ENCODE peak calls at places on chromosomes 3 and 15, in seven cellular contexts. One of them, this sample, is unnamed.

GRCh38 chr3:31819441-31819840 is 161.6 kb downstream of the OSBPL10 start:
- DNase-seq in Right ventricle myocardium inferior: no peak
- DNase-seq in fibroblast of mammary gland: no peak
- DNase-seq in substantia nigra: no peak
- DNase-seq in HFFc6: no peak
- DNase-seq in psoas muscle: no peak
- DNase-seq in amniotic epithelial cell: no peak
- DNase-seq in this sample: no peak

GRCh38 chr15:68849477-68849876 is 28.8 kb upstream of the ANP32A start:
- DNase-seq in Right ventricle myocardium inferior: no peak
- DNase-seq in fibroblast of mammary gland: no peak
- DNase-seq in substantia nigra: no peak
- DNase-seq in HFFc6: no peak
- DNase-seq in psoas muscle: no peak
- DNase-seq in amniotic epithelial cell: no peak
- DNase-seq in this sample: no peak

GRCh38 chr3:138846350-138846756 is 11.6 kb upstream of the PIK3CB start:
- DNase-seq in Right ventricle myocardium inferior: no peak
- DNase-seq in fibroblast of mammary gland: no peak
- DNase-seq in substantia nigra: no peak
- DNase-seq in HFFc6: no peak
- DNase-seq in psoas muscle: no peak
- DNase-seq in amniotic epithelial cell: no peak
- DNase-seq in this sample: no peak

GRCh38 chr3:110327870-110328269 is 743.7 kb upstream of the NECTIN3 start:
- DNase-seq in Right ventricle myocardium inferior: no peak
- DNase-seq in fibroblast of mammary gland: peak; percentile 34
- DNase-seq in substantia nigra: no peak
- DNase-seq in HFFc6: peak; percentile 65
- DNase-seq in psoas muscle: no peak
- DNase-seq in amniotic epithelial cell: peak; percentile 18
- DNase-seq in this sample: no peak

GRCh38 chr3:105891101-105891500 is 22.3 kb upstream of the CBLB start:
- DNase-seq in Right ventricle myocardium inferior: no peak
- DNase-seq in fibroblast of mammary gland: no peak
- DNase-seq in substantia nigra: no peak
- DNase-seq in HFFc6: no peak
- DNase-seq in psoas muscle: no peak
- DNase-seq in amniotic epithelial cell: no peak
- DNase-seq in this sample: no peak

GRCh38 chr15:92819312-92820232 is 80.6 kb upstream of the CHD2 start:
- DNase-seq in Right ventricle myocardium inferior: no peak
- DNase-seq in fibroblast of mammary gland: no peak
- DNase-seq in substantia nigra: peak; percentile 21
- DNase-seq in HFFc6: no peak
- DNase-seq in psoas muscle: no peak
- DNase-seq in amniotic epithelial cell: peak; percentile 28
- DNase-seq in this sample: no peak

GRCh38 chr3:164732166-164732565 is 346.1 kb downstream of the SI start:
- DNase-seq in Right ventricle myocardium inferior: no peak
- DNase-seq in fibroblast of mammary gland: no peak
- DNase-seq in substantia nigra: no peak
- DNase-seq in HFFc6: no peak
- DNase-seq in psoas muscle: no peak
- DNase-seq in amniotic epithelial cell: peak; percentile 95
- DNase-seq in this sample: no peak

GRCh38 chr3:127915115-127915936 is at the start of gene KBTBD12:
- DNase-seq in Right ventricle myocardium inferior: peak; percentile 81
- DNase-seq in fibroblast of mammary gland: no peak
- DNase-seq in substantia nigra: peak; percentile 46
- DNase-seq in HFFc6: no peak
- DNase-seq in psoas muscle: peak; percentile 94
- DNase-seq in amniotic epithelial cell: no peak
- DNase-seq in this sample: no peak

GRCh38 chr15:91522609-91523332 is 330.7 kb upstream of the SLCO3A1 start:
- DNase-seq in Right ventricle myocardium inferior: no peak
- DNase-seq in fibroblast of mammary gland: peak; percentile 68
- DNase-seq in substantia nigra: no peak
- DNase-seq in HFFc6: peak; percentile 56
- DNase-seq in psoas muscle: no peak
- DNase-seq in amniotic epithelial cell: no peak
- DNase-seq in this sample: no peak

GRCh38 chr3:4355401-4356224 is 52.4 kb downstream of the SETMAR start:
- DNase-seq in Right ventricle myocardium inferior: no peak
- DNase-seq in fibroblast of mammary gland: no peak
- DNase-seq in substantia nigra: peak; percentile 13
- DNase-seq in HFFc6: no peak
- DNase-seq in psoas muscle: peak; percentile 60
- DNase-seq in amniotic epithelial cell: no peak
- DNase-seq in this sample: no peak

GRCh38 chr3:144344925-144345548 is 373.4 kb downstream of the DIPK2A start:
- DNase-seq in Right ventricle myocardium inferior: no peak
- DNase-seq in fibroblast of mammary gland: no peak
- DNase-seq in substantia nigra: no peak
- DNase-seq in HFFc6: no peak
- DNase-seq in psoas muscle: no peak
- DNase-seq in amniotic epithelial cell: no peak
- DNase-seq in this sample: no peak

GRCh38 chr3:168341192-168341816 is 245.6 kb upstream of the GOLIM4 start:
- DNase-seq in Right ventricle myocardium inferior: no peak
- DNase-seq in fibroblast of mammary gland: peak; percentile 84
- DNase-seq in substantia nigra: no peak
- DNase-seq in HFFc6: peak; percentile 73
- DNase-seq in psoas muscle: no peak
- DNase-seq in amniotic epithelial cell: no peak
- DNase-seq in this sample: peak; percentile 39

GRCh38 chr3:62622553-62623174 is 249.3 kb upstream of the FEZF2 start:
- DNase-seq in Right ventricle myocardium inferior: no peak
- DNase-seq in fibroblast of mammary gland: peak; percentile 77
- DNase-seq in substantia nigra: no peak
- DNase-seq in HFFc6: peak; percentile 44
- DNase-seq in psoas muscle: no peak
- DNase-seq in amniotic epithelial cell: peak; percentile 69
- DNase-seq in this sample: no peak

GRCh38 chr3:23845817-23846216 is 40.1 kb downstream of the UBE2E1 start:
- DNase-seq in Right ventricle myocardium inferior: no peak
- DNase-seq in fibroblast of mammary gland: no peak
- DNase-seq in substantia nigra: no peak
- DNase-seq in HFFc6: no peak
- DNase-seq in psoas muscle: no peak
- DNase-seq in amniotic epithelial cell: peak; percentile 6
- DNase-seq in this sample: no peak

GRCh38 chr3:194775731-194776130 is 90.0 kb downstream of the FAM43A start:
- DNase-seq in Right ventricle myocardium inferior: no peak
- DNase-seq in fibroblast of mammary gland: no peak
- DNase-seq in substantia nigra: no peak
- DNase-seq in HFFc6: no peak
- DNase-seq in psoas muscle: no peak
- DNase-seq in amniotic epithelial cell: no peak
- DNase-seq in this sample: no peak

GRCh38 chr3:150469031-150469930 is 61.2 kb downstream of the TSC22D2 start:
- DNase-seq in Right ventricle myocardium inferior: no peak
- DNase-seq in fibroblast of mammary gland: peak; percentile 95
- DNase-seq in substantia nigra: no peak
- DNase-seq in HFFc6: peak; percentile 98
- DNase-seq in psoas muscle: peak; percentile 70
- DNase-seq in amniotic epithelial cell: peak; percentile 98
- DNase-seq in this sample: peak; percentile 94

GRCh38 chr3:135056733-135057310 is 261.8 kb downstream of the EPHB1 start:
- DNase-seq in Right ventricle myocardium inferior: no peak
- DNase-seq in fibroblast of mammary gland: no peak
- DNase-seq in substantia nigra: no peak
- DNase-seq in HFFc6: no peak
- DNase-seq in psoas muscle: no peak
- DNase-seq in amniotic epithelial cell: no peak
- DNase-seq in this sample: no peak

GRCh38 chr15:84079885-84080777 is 155.4 kb upstream of the GOLGA6L4 start:
- DNase-seq in Right ventricle myocardium inferior: peak; percentile 72
- DNase-seq in fibroblast of mammary gland: peak; percentile 5
- DNase-seq in substantia nigra: peak; percentile 4
- DNase-seq in HFFc6: no peak
- DNase-seq in psoas muscle: peak; percentile 52
- DNase-seq in amniotic epithelial cell: peak; percentile 14
- DNase-seq in this sample: no peak

GRCh38 chr15:80953001-80953952 is 36.3 kb downstream of the MESD start:
- DNase-seq in Right ventricle myocardium inferior: no peak
- DNase-seq in fibroblast of mammary gland: no peak
- DNase-seq in substantia nigra: no peak
- DNase-seq in HFFc6: no peak
- DNase-seq in psoas muscle: no peak
- DNase-seq in amniotic epithelial cell: no peak
- DNase-seq in this sample: no peak

GRCh38 chr15:83578706-83579105 is 75.2 kb upstream of the ADAMTSL3 start:
- DNase-seq in Right ventricle myocardium inferior: no peak
- DNase-seq in fibroblast of mammary gland: no peak
- DNase-seq in substantia nigra: no peak
- DNase-seq in HFFc6: no peak
- DNase-seq in psoas muscle: no peak
- DNase-seq in amniotic epithelial cell: no peak
- DNase-seq in this sample: no peak

GRCh38 chr15:91853968-91854943 is 748 bp downstream of the SLCO3A1 start:
- DNase-seq in Right ventricle myocardium inferior: peak; percentile 77
- DNase-seq in fibroblast of mammary gland: peak; percentile 6
- DNase-seq in substantia nigra: peak; percentile 34
- DNase-seq in HFFc6: no peak
- DNase-seq in psoas muscle: peak; percentile 73
- DNase-seq in amniotic epithelial cell: no peak
- DNase-seq in this sample: no peak

GRCh38 chr3:4322635-4323034 is 19.5 kb downstream of the SETMAR start:
- DNase-seq in Right ventricle myocardium inferior: no peak
- DNase-seq in fibroblast of mammary gland: peak; percentile 95
- DNase-seq in substantia nigra: no peak
- DNase-seq in HFFc6: peak; percentile 45
- DNase-seq in psoas muscle: no peak
- DNase-seq in amniotic epithelial cell: peak; percentile 87
- DNase-seq in this sample: peak; percentile 95

GRCh38 chr15:39641187-39641889 is 60.5 kb downstream of the THBS1 start:
- DNase-seq in Right ventricle myocardium inferior: no peak
- DNase-seq in fibroblast of mammary gland: no peak
- DNase-seq in substantia nigra: no peak
- DNase-seq in HFFc6: no peak
- DNase-seq in psoas muscle: no peak
- DNase-seq in amniotic epithelial cell: peak; percentile 86
- DNase-seq in this sample: no peak

GRCh38 chr3:193962986-193963683 is 172.8 kb upstream of the HES1 start:
- DNase-seq in Right ventricle myocardium inferior: no peak
- DNase-seq in fibroblast of mammary gland: no peak
- DNase-seq in substantia nigra: no peak
- DNase-seq in HFFc6: peak; percentile 5
- DNase-seq in psoas muscle: no peak
- DNase-seq in amniotic epithelial cell: peak; percentile 57
- DNase-seq in this sample: no peak

GRCh38 chr15:77187751-77188464 is 117.0 kb upstream of the TSPAN3 start:
- DNase-seq in Right ventricle myocardium inferior: no peak
- DNase-seq in fibroblast of mammary gland: peak; percentile 68
- DNase-seq in substantia nigra: no peak
- DNase-seq in HFFc6: peak; percentile 40
- DNase-seq in psoas muscle: no peak
- DNase-seq in amniotic epithelial cell: no peak
- DNase-seq in this sample: no peak

GRCh38 chr3:50675179-50676030 is 678 bp downstream of the DOCK3 start:
- DNase-seq in Right ventricle myocardium inferior: no peak
- DNase-seq in fibroblast of mammary gland: no peak
- DNase-seq in substantia nigra: peak; percentile 78
- DNase-seq in HFFc6: no peak
- DNase-seq in psoas muscle: peak; percentile 64
- DNase-seq in amniotic epithelial cell: no peak
- DNase-seq in this sample: no peak

GRCh38 chr15:60519218-60519617 is 40.3 kb upstream of the ICE2 start:
- DNase-seq in Right ventricle myocardium inferior: no peak
- DNase-seq in fibroblast of mammary gland: peak; percentile 35
- DNase-seq in substantia nigra: no peak
- DNase-seq in HFFc6: peak; percentile 2
- DNase-seq in psoas muscle: no peak
- DNase-seq in amniotic epithelial cell: no peak
- DNase-seq in this sample: no peak

GRCh38 chr15:62474771-62475124 is 309.7 kb upstream of the C2CD4B start:
- DNase-seq in Right ventricle myocardium inferior: no peak
- DNase-seq in fibroblast of mammary gland: peak; percentile 47
- DNase-seq in substantia nigra: no peak
- DNase-seq in HFFc6: peak; percentile 38
- DNase-seq in psoas muscle: no peak
- DNase-seq in amniotic epithelial cell: no peak
- DNase-seq in this sample: no peak

GRCh38 chr3:28053759-28054158 is 187.7 kb upstream of the CMC1 start:
- DNase-seq in Right ventricle myocardium inferior: no peak
- DNase-seq in fibroblast of mammary gland: peak; percentile 83
- DNase-seq in substantia nigra: no peak
- DNase-seq in HFFc6: peak; percentile 18
- DNase-seq in psoas muscle: no peak
- DNase-seq in amniotic epithelial cell: no peak
- DNase-seq in this sample: peak; percentile 28

GRCh38 chr3:185423178-185423577 is 60.2 kb downstream of the MAP3K13 start:
- DNase-seq in Right ventricle myocardium inferior: no peak
- DNase-seq in fibroblast of mammary gland: peak; percentile 32
- DNase-seq in substantia nigra: no peak
- DNase-seq in HFFc6: peak; percentile 10
- DNase-seq in psoas muscle: no peak
- DNase-seq in amniotic epithelial cell: peak; percentile 28
- DNase-seq in this sample: no peak

GRCh38 chr3:42572278-42572677 is 9.5 kb downstream of the SEC22C start:
- DNase-seq in Right ventricle myocardium inferior: no peak
- DNase-seq in fibroblast of mammary gland: peak; percentile 46
- DNase-seq in substantia nigra: no peak
- DNase-seq in HFFc6: peak; percentile 23
- DNase-seq in psoas muscle: no peak
- DNase-seq in amniotic epithelial cell: peak; percentile 54
- DNase-seq in this sample: no peak

GRCh38 chr3:111862415-111862814 is 3.4 kb downstream of the PHLDB2 start:
- DNase-seq in Right ventricle myocardium inferior: no peak
- DNase-seq in fibroblast of mammary gland: no peak
- DNase-seq in substantia nigra: no peak
- DNase-seq in HFFc6: no peak
- DNase-seq in psoas muscle: no peak
- DNase-seq in amniotic epithelial cell: peak; percentile 18
- DNase-seq in this sample: no peak